ENCODE peak calls at places on chromosomes 12 and 14, in five cellular contexts. M is heart right ventricle; S is right atrium auricular region; G is upper lobe of right lung; T is CD4-positive, alpha-beta T cell. I is an unnamed sample.

GRCh38 chr14:67167420-67168109 is 21.7 kb upstream of the GARIN2 start:
- DNase-seq in M (no peak), T (no peak), G (no peak), S (no peak), I (no peak)

GRCh38 chr12:96770239-96770780 is 136.7 kb upstream of the NEDD1 start:
- DNase-seq in S (no peak), T (no peak), G (no peak), M (no peak), I (no peak)

GRCh38 chr12:128259556-128260070 is 7.4 kb upstream of the TMEM132C start:
- DNase-seq in S (no peak), T (no peak), M (no peak), G (no peak), I (no peak)

GRCh38 chr14:23183479-23183878 is at the start of gene SLC7A8:
- DNase-seq in S (peak), T (peak), M (peak), G (peak), I (no peak)

GRCh38 chr14:68947802-68948201 is 31.3 kb downstream of the ACTN1 start:
- DNase-seq in S (peak), G (no peak), M (peak), T (no peak), I (no peak)

GRCh38 chr12:116060765-116061164 is 216.7 kb downstream of the MED13L start:
- DNase-seq in M (no peak), T (no peak), S (no peak), G (no peak), I (no peak)

GRCh38 chr14:63564318-63564717 is 21.1 kb upstream of the PPP2R5E start:
- DNase-seq in S (no peak), T (no peak), G (no peak), M (peak), I (no peak)

GRCh38 chr12:56028511-56029165 is 7.8 kb downstream of the IKZF4 start:
- DNase-seq in G (no peak), M (no peak), S (no peak), T (no peak), I (no peak)

GRCh38 chr14:101715209-101716076 is 46.1 kb upstream of the PPP2R5C start:
- DNase-seq in S (peak), T (no peak), M (no peak), G (no peak), I (no peak)

GRCh38 chr14:57066887-57067513 is 201.7 kb downstream of the EXOC5 start:
- DNase-seq in S (no peak), G (peak), T (no peak), M (no peak), I (no peak)

GRCh38 chr12:116524964-116525379 is 34.2 kb upstream of the MAP1LC3B2 start:
- DNase-seq in M (no peak), S (no peak), T (no peak), G (no peak), I (peak)

GRCh38 chr12:65875635-65876034 is 51.4 kb downstream of the HMGA2 start:
- DNase-seq in T (no peak), M (no peak), G (no peak), S (no peak), I (no peak)

GRCh38 chr14:92917956-92918355 is 5.0 kb upstream of the CHGA start:
- DNase-seq in G (no peak), M (no peak), T (no peak), S (no peak), I (no peak)

GRCh38 chr12:3127832-3128231 is 50.7 kb downstream of the TSPAN9 start:
- DNase-seq in G (no peak), T (no peak), S (no peak), M (no peak), I (no peak)

GRCh38 chr14:31189346-31190219 is 18.0 kb downstream of the HECTD1 start:
- DNase-seq in S (no peak), T (no peak), G (no peak), M (no peak), I (no peak)

GRCh38 chr14:35963209-35963608 is 137.1 kb downstream of the BRMS1L start:
- DNase-seq in T (no peak), M (no peak), S (no peak), G (no peak), I (no peak)

GRCh38 chr14:24888532-24888931 is 161.4 kb downstream of the STXBP6 start:
- DNase-seq in S (no peak), M (no peak), G (no peak), T (no peak), I (no peak)

GRCh38 chr12:122336015-122336946 is 70.0 kb upstream of the VPS33A start:
- DNase-seq in S (no peak), T (peak), M (no peak), G (no peak), I (no peak)

GRCh38 chr14:51547260-51547659 is 104.5 kb upstream of the FRMD6 start:
- DNase-seq in S (peak), M (peak), T (no peak), G (no peak), I (peak)

GRCh38 chr12:19131020-19131431 is 1.5 kb downstream of the PLEKHA5 start:
- DNase-seq in S (no peak), T (no peak), G (no peak), M (peak), I (no peak)

GRCh38 chr14:83255015-83255726 is 1721.5 kb upstream of the SEL1L start:
- DNase-seq in M (no peak), T (no peak), G (no peak), S (no peak), I (no peak)

GRCh38 chr12:23361971-23362370 is 587.5 kb downstream of the SOX5 start:
- DNase-seq in T (no peak), G (no peak), S (no peak), M (no peak), I (no peak)

GRCh38 chr14:58705066-58705465 is 67.3 kb downstream of the DACT1 start:
- DNase-seq in T (no peak), M (no peak), S (no peak), G (no peak), I (no peak)

GRCh38 chr14:76467843-76468242 is 91.9 kb downstream of the ESRRB start:
- DNase-seq in S (no peak), G (no peak), M (no peak), T (no peak), I (no peak)

GRCh38 chr14:101118746-101119610 is 215.5 kb upstream of the RTL1 start:
- DNase-seq in G (peak), S (peak), T (no peak), M (no peak), I (no peak)

GRCh38 chr14:34256223-34256622 is 205.8 kb downstream of the SPTSSA start:
- DNase-seq in M (no peak), T (no peak), G (no peak), S (no peak), I (no peak)

GRCh38 chr12:43893670-43894069 is 57.8 kb downstream of the TMEM117 start:
- DNase-seq in S (no peak), M (no peak), T (no peak), G (no peak), I (no peak)

GRCh38 chr14:80124794-80125193 is 86.5 kb downstream of the DIO2 start:
- DNase-seq in G (no peak), M (no peak), S (no peak), T (no peak), I (no peak)

GRCh38 chr12:18864900-18865561 is 127.1 kb downstream of the CAPZA3 start:
- DNase-seq in G (no peak), M (no peak), T (no peak), S (no peak), I (peak)

GRCh38 chr14:102811971-102812370 is 34.7 kb downstream of the TRAF3 start:
- DNase-seq in T (no peak), S (no peak), M (no peak), G (no peak), I (no peak)

GRCh38 chr12:76032043-76032981 is 736 bp upstream of the PHLDA1 start:
- DNase-seq in G (no peak), T (no peak), M (peak), S (peak), I (no peak)

GRCh38 chr14:64501326-64502171 is 2.1 kb downstream of the ZBTB25 start:
- DNase-seq in M (peak), S (peak), T (no peak), G (peak), I (no peak)

GRCh38 chr12:30972035-30972434 is 45.5 kb downstream of the TSPAN11 start:
- DNase-seq in G (no peak), T (no peak), M (no peak), S (no peak), I (no peak)
- H3K27ac ChIP-seq in G (no peak), T (no peak), M (no peak), S (no peak), I (no peak)

GRCh38 chr12:108559748-108560147 is 1.2 kb downstream of the SART3 start:
- DNase-seq in T (no peak), S (no peak), G (no peak), M (no peak), I (no peak)

GRCh38 chr12:108560321-108560721 is 652 bp downstream of the SART3 start:
- DNase-seq in G (no peak), T (no peak), M (no peak), S (no peak), I (no peak)

GRCh38 chr12:108561852-108562347 is 496 bp upstream of the ISCU start:
- DNase-seq in T (no peak), M (no peak), S (no peak), G (no peak), I (no peak)

GRCh38 chr12:108562348-108563134 is at the start of gene ISCU:
- DNase-seq in G (peak), T (peak), M (peak), S (peak), I (peak)

GRCh38 chr12:108560752-108561719 is at the start of gene SART3:
- DNase-seq in M (peak), T (peak), G (peak), S (peak), I (peak)
- H3K27ac ChIP-seq in M (peak), T (peak), G (peak), S (peak), I (peak)

GRCh38 chr14:61476105-61476736 is 154.8 kb downstream of the PRKCH start:
- DNase-seq in G (no peak), M (no peak), S (no peak), T (no peak), I (no peak)

GRCh38 chr14:61478971-61479473 is 157.6 kb downstream of the PRKCH start:
- DNase-seq in S (no peak), T (no peak), M (no peak), G (no peak), I (no peak)

GRCh38 chr14:61477845-61478438 is 156.6 kb downstream of the PRKCH start:
- DNase-seq in G (peak), S (peak), M (peak), T (peak), I (no peak)

GRCh38 chr14:61475316-61475715 is 153.9 kb downstream of the PRKCH start:
- DNase-seq in G (no peak), T (no peak), S (no peak), M (peak), I (no peak)

DNA sequence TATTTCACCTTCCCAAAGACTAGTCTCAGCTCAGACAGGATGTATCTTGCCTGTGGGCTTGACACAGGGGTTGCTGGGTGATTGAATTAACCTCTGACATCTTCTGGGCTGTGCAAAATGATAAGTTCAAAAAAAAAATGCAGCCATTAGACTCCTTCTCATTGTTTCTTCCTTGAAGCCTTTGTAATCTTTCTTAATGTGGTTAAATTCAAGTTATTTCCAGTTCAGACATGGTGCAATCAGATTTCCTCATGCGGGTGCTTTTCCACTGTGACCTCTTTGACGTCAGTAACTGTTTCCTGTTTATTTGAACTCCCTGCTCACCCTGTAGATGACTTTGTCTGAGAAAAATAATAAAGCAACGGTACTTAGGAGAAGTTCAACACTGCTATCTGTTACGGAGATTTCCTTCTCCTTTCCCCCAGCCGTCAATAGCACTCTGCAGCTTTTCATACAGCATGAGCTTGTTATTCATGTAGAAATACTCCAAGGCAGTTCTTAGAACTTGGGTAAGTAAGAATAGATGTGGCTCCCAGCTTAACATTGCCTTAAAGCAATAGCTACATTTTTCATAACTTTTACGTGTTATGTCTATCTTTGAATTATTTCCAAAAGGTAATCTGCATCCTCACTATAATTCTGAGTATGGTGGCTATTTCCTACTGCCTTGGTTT is 155.5 kb downstream of the PRKCH start:
- DNase-seq in G (no peak), S (peak), T (peak), M (peak), I (no peak)
- H3K27ac ChIP-seq in G (peak), S (peak), T (peak), M (peak), I (peak)

GRCh38 chr14:97994020-97994531 is 1196.9 kb downstream of the VRK1 start:
- DNase-seq in S (no peak), T (peak), M (no peak), G (no peak), I (no peak)

GRCh38 chr14:97995571-97995970 is 1198.4 kb downstream of the VRK1 start:
- DNase-seq in G (no peak), T (no peak), S (no peak), M (no peak), I (no peak)

GRCh38 chr14:97995038-97995437 is 1197.9 kb downstream of the VRK1 start:
- DNase-seq in G (no peak), S (no peak), M (no peak), T (no peak), I (no peak)

GRCh38 chr14:97993508-97994019 is 1196.4 kb downstream of the VRK1 start:
- DNase-seq in T (no peak), G (no peak), M (no peak), S (no peak), I (no peak)
- H3K27ac ChIP-seq in T (peak), G (no peak), M (no peak), S (no peak), I (no peak)

GRCh38 chr14:95478309-95478708 is 38.1 kb downstream of the SYNE3 start:
- DNase-seq in T (no peak), S (no peak), G (no peak), M (no peak), I (no peak)

GRCh38 chr14:95477411-95478089 is 38.9 kb downstream of the SYNE3 start:
- DNase-seq in M (no peak), T (no peak), G (no peak), S (no peak), I (no peak)

GRCh38 chr14:95479494-95479893 is 37.0 kb downstream of the SYNE3 start:
- DNase-seq in M (no peak), G (no peak), T (no peak), S (no peak), I (no peak)

GRCh38 chr14:95480109-95480886 is 36.2 kb downstream of the SYNE3 start:
- DNase-seq in M (peak), G (no peak), S (peak), T (peak), I (no peak)

GRCh38 chr14:95478818-95479217 is 37.6 kb downstream of the SYNE3 start:
- DNase-seq in S (no peak), G (no peak), M (no peak), T (no peak), I (no peak)
- H3K27ac ChIP-seq in S (no peak), G (no peak), M (no peak), T (no peak), I (no peak)

GRCh38 chr12:12465522-12465921 is 97.1 kb downstream of the DUSP16 start:
- DNase-seq in S (no peak), T (no peak), M (no peak), G (no peak), I (no peak)
- H3K27ac ChIP-seq in S (no peak), T (peak), M (no peak), G (peak), I (no peak)

GRCh38 chr12:106054016-106054415 is 84.7 kb downstream of the NUAK1 start:
- DNase-seq in G (no peak), M (no peak), S (no peak), T (no peak), I (no peak)

GRCh38 chr12:106048016-106048415 is 90.7 kb downstream of the NUAK1 start:
- DNase-seq in M (no peak), T (no peak), G (no peak), S (no peak), I (no peak)

GRCh38 chr12:106049546-106049945 is 89.2 kb downstream of the NUAK1 start:
- DNase-seq in G (no peak), S (no peak), T (no peak), M (no peak), I (no peak)

GRCh38 chr12:106049105-106049504 is 89.6 kb downstream of the NUAK1 start:
- DNase-seq in T (no peak), S (no peak), M (no peak), G (no peak), I (no peak)

GRCh38 chr12:106051853-106052531 is 86.8 kb downstream of the NUAK1 start:
- DNase-seq in S (no peak), M (no peak), G (no peak), T (no peak), I (no peak)
- H3K27ac ChIP-seq in S (no peak), M (no peak), G (no peak), T (no peak), I (no peak)

DNA sequence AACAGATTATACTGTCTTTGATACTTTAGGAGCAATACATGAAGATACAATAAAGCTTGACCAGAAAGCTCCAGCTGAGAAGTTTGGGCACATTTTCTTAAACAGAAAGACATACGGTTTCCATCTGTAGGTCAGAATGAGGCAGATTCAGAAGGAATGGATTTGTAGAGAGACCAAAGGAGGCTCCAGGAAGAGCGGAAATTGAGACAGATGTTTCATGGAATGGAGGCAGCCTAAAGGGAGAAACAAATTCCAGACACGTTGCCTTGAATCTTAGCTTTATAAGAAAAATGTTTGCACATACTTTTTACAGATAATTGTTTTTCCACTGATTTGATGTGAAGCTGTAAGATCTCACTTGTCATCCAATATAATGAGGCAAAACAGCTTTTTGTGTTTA is 24.8 kb downstream of the EPYC start:
- DNase-seq in T (no peak), S (no peak), M (peak), G (no peak), I (no peak)
- H3K27ac ChIP-seq in T (no peak), S (peak), M (peak), G (peak), I (no peak)